ENCODE peak calls at places on chromosomes 2 and 18, in ten cellular contexts. Y is tibial nerve, H is H54, F is A549, J is ovary, W is stomach, C is GM12878, P is IMR-90, D is GM12892, E is GM12891. N is an unnamed sample.

GRCh38 chr18:9855686-9856085 is 30.1 kb upstream of the TXNDC2 start:
- DNase-seq in Y (no peak), H (no peak), F (no peak), J (no peak), W (no peak), C (no peak), P (no peak), D (no peak), E (no peak), N (no peak)

GRCh38 chr2:109447251-109447661 is 166.5 kb downstream of the SEPTIN10 start:
- DNase-seq in Y (no peak), H (no peak), F (no peak), J (no peak), W (no peak), C (no peak), P (peak), D (no peak), E (no peak), N (no peak)

GRCh38 chr2:239700946-239701345 is 300.1 kb upstream of the HDAC4 start:
- DNase-seq in Y (no peak), H (no peak), F (no peak), J (no peak), W (no peak), C (no peak), P (no peak), D (no peak), E (no peak), N (no peak)

GRCh38 chr2:152504618-152505017 is 169.6 kb downstream of the FMNL2 start:
- DNase-seq in Y (no peak), H (no peak), F (peak), J (no peak), W (no peak), C (no peak), P (peak), D (no peak), E (no peak), N (no peak)

GRCh38 chr2:187867165-187867564 is 312.9 kb upstream of the TFPI start:
- DNase-seq in Y (no peak), H (no peak), F (no peak), J (no peak), W (no peak), C (no peak), P (no peak), D (no peak), E (no peak), N (no peak)

GRCh38 chr18:63676526-63676925 is 14.8 kb upstream of the SERPINB3 start:
- DNase-seq in Y (no peak), H (no peak), F (peak), J (no peak), W (peak), C (no peak), P (no peak), D (no peak), E (peak), N (peak)

GRCh38 chr2:37656512-37657423 is 14.7 kb downstream of the CDC42EP3 start:
- DNase-seq in Y (no peak), H (no peak), F (no peak), J (no peak), W (no peak), C (no peak), P (no peak), D (no peak), E (no peak), N (no peak)

GRCh38 chr2:86305195-86305975 is 32.0 kb downstream of the REEP1 start:
- DNase-seq in Y (no peak), H (no peak), F (no peak), J (no peak), W (no peak), C (no peak), P (no peak), D (no peak), E (no peak), N (no peak)

GRCh38 chr2:8676915-8677645 is 4.8 kb upstream of the ID2 start:
- DNase-seq in Y (no peak), H (no peak), F (no peak), J (no peak), W (no peak), C (no peak), P (peak), D (no peak), E (no peak), N (no peak)

GRCh38 chr18:9474983-9475642 is at the start of gene RALBP1:
- DNase-seq in Y (peak), H (peak), F (peak), J (peak), W (peak), C (peak), P (peak), D (peak), E (peak), N (peak)

GRCh38 chr2:109330056-109330455 is 201.1 kb downstream of the SH3RF3 start:
- DNase-seq in Y (no peak), H (no peak), F (no peak), J (no peak), W (no peak), C (no peak), P (peak), D (no peak), E (no peak), N (no peak)

GRCh38 chr2:190791347-190791982 is 89.2 kb upstream of the GLS start:
- DNase-seq in Y (peak), H (no peak), F (no peak), J (no peak), W (no peak), C (no peak), P (peak), D (no peak), E (no peak), N (no peak)

GRCh38 chr2:166074430-166074829 is 53.4 kb downstream of the SCN1A start:
- DNase-seq in Y (no peak), H (no peak), F (no peak), J (no peak), W (no peak), C (no peak), P (no peak), D (no peak), E (no peak), N (no peak)

GRCh38 chr2:119197529-119198266 is 25.9 kb upstream of the STEAP3 start:
- DNase-seq in Y (no peak), H (no peak), F (no peak), J (peak), W (no peak), C (no peak), P (peak), D (no peak), E (no peak), N (no peak)

GRCh38 chr18:24248359-24248758 is 109.5 kb downstream of the CABYR start:
- DNase-seq in Y (no peak), H (no peak), F (no peak), J (no peak), W (no peak), C (no peak), P (no peak), D (no peak), E (no peak), N (no peak)

GRCh38 chr2:86821306-86821705 is 30.6 kb upstream of the CD8A start:
- DNase-seq in Y (no peak), H (no peak), F (no peak), J (no peak), W (no peak), C (no peak), P (no peak), D (no peak), E (no peak), N (no peak)

GRCh38 chr18:58321986-58322385 is 278.0 kb downstream of the NEDD4L start:
- DNase-seq in Y (peak), H (peak), F (peak), J (no peak), W (peak), C (no peak), P (peak), D (peak), E (peak), N (peak)

GRCh38 chr2:204046145-204046544 is 109.6 kb downstream of the ICOS start:
- DNase-seq in Y (no peak), H (no peak), F (no peak), J (no peak), W (no peak), C (no peak), P (no peak), D (peak), E (peak), N (no peak)

GRCh38 chr18:37408676-37409305 is 156.8 kb downstream of the CELF4 start:
- DNase-seq in Y (no peak), H (no peak), F (no peak), J (no peak), W (no peak), C (no peak), P (no peak), D (no peak), E (no peak), N (no peak)

GRCh38 chr18:49723648-49724180 is 89.6 kb downstream of the ACAA2 start:
- DNase-seq in Y (no peak), H (peak), F (peak), J (no peak), W (no peak), C (peak), P (peak), D (no peak), E (peak), N (peak)

GRCh38 chr2:173075781-173076556 is at the start of gene MAP3K20:
- DNase-seq in Y (peak), H (peak), F (peak), J (peak), W (peak), C (peak), P (peak), D (peak), E (peak), N (no peak)
- TF ChIP-seq POLR2A in Y (peak), H (peak), F (peak), J (peak), W (no peak), C (peak), P (peak), D (peak), E (peak), N (no peak)

GRCh38 chr2:226791487-226792081 is 8.0 kb downstream of the IRS1 start:
- DNase-seq in Y (peak), H (peak), F (peak), J (peak), W (peak), C (peak), P (peak), D (peak), E (peak), N (no peak)
- TF ChIP-seq POLR2A in Y (peak), H (peak), F (peak), J (peak), W (no peak), C (peak), P (peak), D (peak), E (no peak), N (no peak)

GRCh38 chr2:18484625-18485024 is 75.8 kb downstream of the RDH14 start:
- DNase-seq in Y (no peak), H (no peak), F (no peak), J (no peak), W (no peak), C (no peak), P (no peak), D (no peak), E (no peak), N (no peak)

GRCh38 chr2:18479901-18480369 is 80.5 kb downstream of the RDH14 start:
- DNase-seq in Y (peak), H (no peak), F (no peak), J (no peak), W (no peak), C (no peak), P (no peak), D (no peak), E (no peak), N (no peak)

GRCh38 chr2:18487266-18487665 is 73.2 kb downstream of the RDH14 start:
- DNase-seq in Y (no peak), H (no peak), F (no peak), J (no peak), W (no peak), C (no peak), P (no peak), D (no peak), E (no peak), N (no peak)

GRCh38 chr2:18483896-18484295 is 76.6 kb downstream of the RDH14 start:
- DNase-seq in Y (peak), H (no peak), F (no peak), J (no peak), W (no peak), C (no peak), P (peak), D (no peak), E (no peak), N (no peak)
- TF ChIP-seq POLR2A in Y (no peak), H (no peak), F (no peak), J (no peak), W (no peak), C (no peak), P (no peak), D (no peak), E (no peak), N (no peak)

GRCh38 chr2:219443697-219444023 is 9.0 kb downstream of the SPEG start:
- DNase-seq in Y (no peak), H (no peak), F (no peak), J (peak), W (no peak), C (no peak), P (no peak), D (no peak), E (no peak), N (no peak)

GRCh38 chr2:219442206-219443015 is 7.8 kb downstream of the SPEG start:
- DNase-seq in Y (no peak), H (no peak), F (no peak), J (peak), W (no peak), C (no peak), P (no peak), D (no peak), E (no peak), N (no peak)

GRCh38 chr2:219443016-219443696 is 8.5 kb downstream of the SPEG start:
- DNase-seq in Y (no peak), H (no peak), F (no peak), J (no peak), W (no peak), C (no peak), P (peak), D (no peak), E (no peak), N (no peak)

GRCh38 chr2:219440388-219441256 is 6.0 kb downstream of the SPEG start:
- DNase-seq in Y (no peak), H (no peak), F (peak), J (no peak), W (no peak), C (no peak), P (peak), D (no peak), E (no peak), N (no peak)

DNA sequence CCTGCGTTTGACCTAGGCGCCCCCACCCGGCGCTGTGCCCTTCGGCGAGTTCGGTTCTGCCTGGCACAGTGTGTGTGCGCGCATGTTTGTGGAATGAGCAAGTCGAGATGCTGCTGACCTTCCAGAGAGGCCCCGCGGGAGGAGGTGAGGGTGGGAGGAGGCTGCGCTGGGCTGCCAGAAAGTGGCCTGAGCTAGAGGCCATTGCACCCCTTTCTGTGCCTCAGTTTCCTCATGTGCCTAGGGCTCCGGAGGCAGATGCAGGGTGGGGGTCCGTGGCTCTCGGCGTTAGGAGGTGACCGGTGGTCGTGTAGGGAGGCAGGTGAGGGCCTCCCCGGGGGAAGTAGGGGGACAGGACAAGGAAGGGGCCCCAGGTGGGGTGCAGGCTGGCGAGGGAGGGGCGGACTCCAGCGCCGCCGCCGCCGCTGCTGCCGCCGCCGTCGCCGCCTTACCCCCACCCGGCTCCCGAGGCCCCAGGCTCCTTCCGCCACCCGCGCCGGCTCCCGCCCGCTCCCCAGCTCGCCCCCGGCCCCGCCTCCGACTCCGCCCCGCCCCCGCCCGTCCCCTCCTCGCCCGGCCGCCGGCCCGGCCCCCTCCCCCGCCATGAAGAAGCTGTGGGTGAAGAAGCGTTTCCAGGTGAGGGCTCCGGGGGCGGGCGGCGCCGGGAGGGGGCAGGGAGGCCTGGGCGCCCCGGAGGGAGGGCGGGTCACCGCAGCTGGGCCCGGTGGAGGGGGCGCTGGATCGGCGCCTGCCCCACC is 7.0 kb downstream of the SPEG start:
- DNase-seq in Y (no peak), H (peak), F (peak), J (peak), W (peak), C (no peak), P (peak), D (no peak), E (peak), N (no peak)
- TF ChIP-seq POLR2A in Y (no peak), H (no peak), F (no peak), J (no peak), W (no peak), C (no peak), P (no peak), D (no peak), E (no peak), N (no peak)

DNA sequence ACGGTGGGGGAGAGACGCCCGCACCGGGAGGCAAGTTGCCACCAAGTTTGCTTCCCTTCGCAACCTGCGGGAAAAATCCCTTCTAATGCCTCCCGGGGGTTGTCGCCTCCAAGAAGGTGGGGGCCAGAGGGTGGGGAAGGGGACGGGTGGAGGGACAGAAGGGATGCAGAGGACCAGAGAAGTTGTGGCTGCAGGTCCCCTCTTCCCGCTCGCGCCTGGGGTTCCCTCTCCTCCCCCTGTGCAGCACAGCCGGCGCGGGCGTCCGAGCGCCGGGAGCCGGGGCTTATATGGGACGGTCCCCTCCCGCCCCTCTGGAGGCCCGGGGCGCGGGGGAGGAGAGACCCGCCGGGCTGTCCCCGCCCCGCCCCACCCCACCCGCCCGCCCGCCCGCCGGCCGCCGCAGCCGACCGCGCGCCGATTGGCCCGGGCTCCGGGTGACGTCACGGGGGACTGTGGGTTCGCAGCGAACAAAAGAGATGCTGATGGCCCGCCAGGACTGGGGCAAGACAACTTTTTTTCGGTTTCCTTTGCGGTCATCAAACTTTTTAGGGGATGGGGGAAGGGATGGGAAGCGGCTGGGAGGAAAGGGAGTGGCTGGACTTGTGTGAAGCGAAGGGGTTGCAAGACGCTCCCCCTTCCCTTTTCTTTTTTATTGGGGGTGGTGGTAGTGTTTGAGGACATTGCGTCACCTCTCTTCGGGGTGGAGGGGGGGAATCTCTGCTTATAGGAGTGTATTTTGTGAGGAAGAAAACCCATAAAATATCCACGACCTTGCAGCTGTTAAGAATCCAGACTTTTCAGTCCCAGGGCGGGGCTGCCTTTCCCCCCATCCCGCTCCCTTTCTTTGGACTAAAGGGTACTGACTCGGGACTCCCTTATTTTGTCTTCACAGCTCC is at the start of gene FN1:
- DNase-seq in Y (peak), H (peak), F (peak), J (peak), W (peak), C (no peak), P (peak), D (peak), E (peak), N (peak)
- TF ChIP-seq POLR2A in Y (peak), H (peak), F (peak), J (peak), W (no peak), C (no peak), P (peak), D (no peak), E (no peak), N (no peak)

GRCh38 chr2:17753803-17754663 is at the start of the genes GEN1 and SMC6:
- DNase-seq in Y (peak), H (peak), F (peak), J (peak), W (peak), C (peak), P (peak), D (peak), E (peak), N (peak)
- TF ChIP-seq POLR2A in Y (no peak), H (no peak), F (no peak), J (no peak), W (no peak), C (no peak), P (peak), D (no peak), E (peak), N (peak)

GRCh38 chr2:218387369-218388194 is 5.5 kb downstream of the SLC11A1 start:
- DNase-seq in Y (no peak), H (no peak), F (peak), J (peak), W (peak), C (no peak), P (peak), D (no peak), E (no peak), N (no peak)
- TF ChIP-seq POLR2A in Y (peak), H (no peak), F (peak), J (no peak), W (no peak), C (no peak), P (no peak), D (no peak), E (no peak), N (no peak)

GRCh38 chr2:74653985-74654882 is at the start of gene SEMA4F:
- DNase-seq in Y (peak), H (peak), F (peak), J (peak), W (peak), C (peak), P (peak), D (peak), E (peak), N (peak)
- TF ChIP-seq POLR2A in Y (peak), H (peak), F (peak), J (no peak), W (no peak), C (peak), P (no peak), D (peak), E (no peak), N (peak)

GRCh38 chr2:216505133-216506106 is 6.8 kb downstream of the RPL37A start:
- DNase-seq in Y (no peak), H (no peak), F (no peak), J (no peak), W (no peak), C (no peak), P (no peak), D (no peak), E (no peak), N (no peak)

GRCh38 chr2:216503697-216504375 is 5.2 kb downstream of the RPL37A start:
- DNase-seq in Y (no peak), H (no peak), F (no peak), J (no peak), W (no peak), C (no peak), P (no peak), D (no peak), E (no peak), N (no peak)

GRCh38 chr2:216507220-216508143 is 8.8 kb downstream of the RPL37A start:
- DNase-seq in Y (no peak), H (no peak), F (no peak), J (no peak), W (no peak), C (no peak), P (no peak), D (no peak), E (no peak), N (no peak)

GRCh38 chr2:216504376-216504762 is 5.7 kb downstream of the RPL37A start:
- DNase-seq in Y (no peak), H (no peak), F (no peak), J (no peak), W (no peak), C (no peak), P (no peak), D (no peak), E (no peak), N (no peak)

GRCh38 chr2:216508229-216508628 is 9.6 kb downstream of the RPL37A start:
- DNase-seq in Y (no peak), H (no peak), F (no peak), J (no peak), W (no peak), C (no peak), P (no peak), D (no peak), E (no peak), N (no peak)
- TF ChIP-seq POLR2A in Y (no peak), H (no peak), F (no peak), J (no peak), W (no peak), C (no peak), P (no peak), D (no peak), E (peak), N (no peak)

N was measured in HCT116.